ENCODE peak calls at places on chromosome 17, in six cellular contexts. A, X, V, L, H and Q are unnamed samples.

GRCh38 chr17:31413871-31414589 is 22.6 kb downstream of the RAB11FIP4 start:
- DNase-seq in A (peak; percentile 83), X (peak; percentile 89), L (no peak), V (peak; percentile 90), H (no peak), Q (peak; percentile 4)

GRCh38 chr17:34825102-34825501 is 136.2 kb downstream of the CCT6B start:
- DNase-seq in L (no peak), V (no peak), A (no peak), X (no peak), H (no peak), Q (no peak)

GRCh38 chr17:55567240-55568216 is 56.3 kb upstream of the SMIM36 start:
- DNase-seq in L (no peak), A (no peak), V (no peak), X (no peak), H (no peak), Q (no peak)

GRCh38 chr17:52027081-52027480 is 131.4 kb downstream of the CA10 start:
- DNase-seq in A (no peak), X (no peak), V (no peak), H (peak; percentile 12), L (no peak), Q (peak; percentile 53)

GRCh38 chr17:73283841-73284282 is 22.2 kb upstream of the CPSF4L start:
- DNase-seq in V (peak; percentile 88), A (no peak), L (no peak), H (peak; percentile 88), X (no peak), Q (no peak)

GRCh38 chr17:65518256-65518655 is 43.2 kb downstream of the AXIN2 start:
- DNase-seq in A (peak; percentile 50), L (no peak), V (no peak), H (no peak), X (peak; percentile 44), Q (no peak)

GRCh38 chr17:53719229-53719628 is 103.5 kb upstream of the KIF2B start:
- DNase-seq in V (no peak), X (no peak), A (no peak), L (no peak), H (no peak), Q (no peak)

GRCh38 chr17:68060336-68060735 is 24.8 kb downstream of the KPNA2 start:
- DNase-seq in V (no peak), L (no peak), A (no peak), H (no peak), X (no peak), Q (no peak)

GRCh38 chr17:3740611-3741073 is 16.9 kb downstream of the HASPIN start:
- DNase-seq in A (no peak), L (no peak), H (no peak), V (no peak), X (no peak), Q (no peak)

GRCh38 chr17:65403616-65404015 is 157.8 kb downstream of the AXIN2 start:
- DNase-seq in X (no peak), V (no peak), H (no peak), A (no peak), L (no peak), Q (no peak)

GRCh38 chr17:73030501-73030911 is 62.0 kb downstream of the SLC39A11 start:
- DNase-seq in H (no peak), L (no peak), X (peak; percentile 67), A (peak; percentile 24), V (no peak), Q (no peak)

GRCh38 chr17:41625602-41626001 is 1.2 kb upstream of the KRT17 start:
- DNase-seq in H (no peak), V (no peak), A (no peak), X (no peak), L (no peak), Q (peak; percentile 71)

GRCh38 chr17:28582513-28582912 is 5.8 kb upstream of the ALDOC start:
- DNase-seq in X (no peak), A (no peak), V (no peak), L (no peak), H (no peak), Q (no peak)

GRCh38 chr17:79354173-79354820 is 256.6 kb downstream of the RBFOX3 start:
- DNase-seq in L (no peak), V (no peak), X (no peak), H (no peak), A (no peak), Q (no peak)

GRCh38 chr17:11618861-11619566 is 20.7 kb downstream of the DNAH9 start:
- DNase-seq in V (no peak), A (no peak), X (no peak), L (no peak), H (no peak), Q (peak; percentile 43)

GRCh38 chr17:50505731-50506130 is 2.5 kb upstream of the MYCBPAP start:
- DNase-seq in A (no peak), V (no peak), L (no peak), X (no peak), H (no peak), Q (no peak)
- H2AFZ ChIP-seq in A (peak overlapping the region; percentile 53), V (no peak overlapping the region), L (no peak overlapping the region), X (no peak overlapping the region), H (peak overlapping the region; percentile 69), Q (no peak overlapping the region)

DNA sequence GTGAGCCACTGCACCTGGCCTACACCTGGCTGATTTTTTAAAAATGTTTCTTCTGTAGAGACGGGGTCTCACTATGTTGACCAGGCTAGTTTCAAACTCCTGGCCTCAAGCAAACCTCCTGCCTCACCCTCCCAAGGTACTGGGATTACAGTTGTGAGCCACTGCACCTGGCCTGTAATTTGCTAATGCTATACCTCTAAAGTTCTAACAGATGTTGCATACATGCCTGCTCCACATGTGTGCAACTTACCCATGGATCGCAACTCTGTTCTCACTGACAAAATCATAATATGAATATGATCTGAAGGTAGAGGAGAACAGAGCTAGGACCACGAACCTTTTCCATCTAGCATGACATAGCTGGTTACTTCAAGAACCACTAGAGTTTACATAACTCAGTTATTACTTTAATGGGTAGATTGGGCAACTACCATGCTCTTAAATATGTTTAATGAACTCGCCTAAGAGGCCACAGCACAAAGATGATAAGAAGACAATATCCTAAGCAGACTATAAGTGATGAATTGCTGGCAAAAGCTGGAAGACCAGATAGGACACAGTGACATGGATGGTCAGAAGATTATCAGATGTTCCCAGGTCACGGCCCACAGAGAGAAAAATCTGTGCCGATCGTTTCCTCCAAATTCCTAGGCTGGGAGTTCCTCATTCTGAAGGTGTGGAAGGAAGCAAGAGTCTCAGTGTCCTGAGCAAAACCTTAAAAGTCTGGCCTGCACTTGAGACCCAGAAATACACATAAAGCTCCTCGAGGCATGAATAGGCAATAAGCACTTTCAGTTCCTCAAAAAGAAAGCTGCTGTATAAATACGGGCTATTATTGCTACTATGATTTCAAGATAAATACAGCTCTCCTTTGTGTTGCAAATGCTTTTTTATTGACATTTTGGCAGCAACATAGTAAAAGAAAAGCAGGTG is 53.6 kb upstream of the ICAM2 start:
- DNase-seq in L (no peak), H (no peak), V (no peak), X (peak; percentile 1), A (no peak), Q (no peak)
- H3K36me3 ChIP-seq in L (peaks cover 5% of the 10 kb centered on the region), H (no peaks in the 10 kb centered on the region), V (no peaks in the 10 kb centered on the region), X (peaks cover 26% of the 10 kb centered on the region), A (peaks cover 18% of the 10 kb centered on the region), Q (peaks cover 34% of the 10 kb centered on the region)

GRCh38 chr17:44910231-44911106 is 4.8 kb downstream of the GFAP start:
- DNase-seq in V (no peak), X (no peak), H (no peak), A (no peak), L (no peak), Q (no peak)
- H2AFZ ChIP-seq in V (no peak overlapping the region), X (peak overlapping the region; percentile 62), H (peak overlapping the region; percentile 98), A (peak overlapping the region; percentile 83), L (no peak overlapping the region), Q (no peak overlapping the region)

DNA sequence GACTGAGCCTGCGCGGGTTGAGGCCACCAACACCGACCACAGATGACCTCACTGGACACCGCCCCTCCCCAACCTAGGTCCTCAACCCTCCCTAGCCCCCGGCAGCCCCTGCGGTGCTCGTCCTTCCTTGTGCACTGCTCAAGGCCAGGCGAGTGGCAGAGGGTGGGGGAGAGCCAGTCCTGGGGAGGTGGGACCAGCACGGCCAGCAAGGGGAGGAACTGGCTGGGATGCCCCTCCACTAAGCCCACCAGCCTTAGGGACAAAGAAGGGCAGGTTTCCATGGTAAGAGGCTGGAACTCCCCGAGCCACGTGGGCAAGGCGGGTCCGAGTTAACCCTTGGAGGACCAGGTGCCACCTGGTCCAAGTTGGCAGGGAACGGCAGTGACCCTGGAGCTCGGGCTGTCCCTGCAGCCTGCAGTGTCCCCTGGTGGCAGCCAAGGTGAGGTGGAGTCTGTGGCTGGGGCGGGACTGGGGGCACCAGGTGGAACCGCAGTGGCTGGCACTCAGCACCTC is 9.2 kb downstream of the FSCN2 start:
- DNase-seq in V (peak; percentile 70), L (peak; percentile 49), X (no peak), A (no peak), H (peak; percentile 86), Q (peak; percentile 33)
- H3K36me3 ChIP-seq in V (no peaks in the 10 kb centered on the region), L (no peaks in the 10 kb centered on the region), X (no peaks in the 10 kb centered on the region), A (peaks cover 18% of the 10 kb centered on the region), H (no peaks in the 10 kb centered on the region), Q (no peaks in the 10 kb centered on the region)

GRCh38 chr17:7292194-7292593 is 2.2 kb downstream of the YBX2 start:
- DNase-seq in V (no peak), A (no peak), H (no peak), L (no peak), X (no peak), Q (no peak)
- H2AFZ ChIP-seq in V (no peak overlapping the region), A (no peak overlapping the region), H (no peak overlapping the region), L (no peak overlapping the region), X (no peak overlapping the region), Q (no peak overlapping the region)

GRCh38 chr17:76384222-76384986 is at the start of gene SPHK1:
- DNase-seq in H (peak; percentile 83), X (peak; percentile 95), V (peak; percentile 90), L (peak; percentile 51), A (peak; percentile 81), Q (peak; percentile 89)

GRCh38 chr17:76384987-76385891 is 830 bp downstream of the SPHK1 start:
- DNase-seq in X (peak; percentile 95), A (peak; percentile 73), V (peak; percentile 47), L (no peak), H (peak; percentile 53), Q (peak; percentile 64)

GRCh38 chr17:76382803-76383644 is 1.4 kb upstream of the SPHK1 start:
- DNase-seq in A (peak; percentile 78), X (peak; percentile 89), H (peak; percentile 87), L (no peak), V (peak; percentile 77), Q (peak; percentile 66)

GRCh38 chr17:76382305-76382802 is 2.1 kb upstream of the SPHK1 start:
- DNase-seq in L (no peak), V (peak; percentile 90), H (peak; percentile 79), X (peak; percentile 89), A (peak; percentile 67), Q (no peak)

GRCh38 chr17:76383645-76384221 is 676 bp upstream of the SPHK1 start:
- DNase-seq in A (peak; percentile 53), H (peak; percentile 66), X (peak; percentile 84), V (peak; percentile 74), L (no peak), Q (peak; percentile 37)
- H3K36me3 ChIP-seq in A (peaks cover 12% of the 10 kb centered on the region), H (no peaks in the 10 kb centered on the region), X (peaks cover 7% of the 10 kb centered on the region), V (no peaks in the 10 kb centered on the region), L (no peaks in the 10 kb centered on the region), Q (no peaks in the 10 kb centered on the region)

GRCh38 chr17:82664276-82664575 is 16.0 kb upstream of the WDR45B start:
- DNase-seq in H (no peak), L (no peak), A (no peak), V (no peak), X (no peak), Q (no peak)
- H2AFZ ChIP-seq in H (no peak overlapping the region), L (no peak overlapping the region), A (no peak overlapping the region), V (no peak overlapping the region), X (no peak overlapping the region), Q (no peak overlapping the region)